ENCODE peak calls at places on chromosomes 2 and 18, in ten cellular contexts. One of them, this sample, is unnamed.

GRCh38 chr2:10084567-10084910 is 4.3 kb upstream of the CYS1 start:
- DNase-seq in GM12892: no peak
- DNase-seq in substantia nigra: no peak
- DNase-seq in MV-4-11: no peak
- DNase-seq in breast epithelium: no peak
- DNase-seq in sigmoid colon: no peak
- DNase-seq in T-cell: no peak
- DNase-seq in skeletal muscle cell: no peak
- DNase-seq in HAP-1: no peak
- DNase-seq in HCEC 1CT: no peak
- DNase-seq in this sample: no peak

GRCh38 chr2:222919841-222920609 is 59.2 kb downstream of the ACSL3 start:
- DNase-seq in sigmoid colon: no peak
- DNase-seq in substantia nigra: no peak
- DNase-seq in skeletal muscle cell: peak
- DNase-seq in HAP-1: no peak
- DNase-seq in MV-4-11: peak
- DNase-seq in T-cell: no peak
- DNase-seq in breast epithelium: no peak
- DNase-seq in GM12892: no peak
- DNase-seq in HCEC 1CT: peak
- DNase-seq in this sample: peak

GRCh38 chr18:75052475-75052874 is 156.5 kb downstream of the PTGR3 start:
- DNase-seq in breast epithelium: no peak
- DNase-seq in GM12892: no peak
- DNase-seq in MV-4-11: no peak
- DNase-seq in T-cell: no peak
- DNase-seq in skeletal muscle cell: no peak
- DNase-seq in sigmoid colon: no peak
- DNase-seq in HCEC 1CT: no peak
- DNase-seq in HAP-1: no peak
- DNase-seq in substantia nigra: no peak
- DNase-seq in this sample: no peak

GRCh38 chr18:8056723-8057122 is 489.6 kb downstream of the PTPRM start:
- DNase-seq in HAP-1: no peak
- DNase-seq in GM12892: no peak
- DNase-seq in skeletal muscle cell: no peak
- DNase-seq in MV-4-11: no peak
- DNase-seq in HCEC 1CT: no peak
- DNase-seq in sigmoid colon: no peak
- DNase-seq in breast epithelium: no peak
- DNase-seq in substantia nigra: no peak
- DNase-seq in T-cell: no peak
- DNase-seq in this sample: no peak

GRCh38 chr2:88054300-88055048 is 1.1 kb downstream of the KRCC1 start:
- DNase-seq in skeletal muscle cell: no peak
- DNase-seq in HAP-1: no peak
- DNase-seq in GM12892: no peak
- DNase-seq in HCEC 1CT: no peak
- DNase-seq in sigmoid colon: no peak
- DNase-seq in breast epithelium: no peak
- DNase-seq in substantia nigra: no peak
- DNase-seq in T-cell: no peak
- DNase-seq in MV-4-11: no peak
- DNase-seq in this sample: peak

GRCh38 chr2:208466133-208466919 is 59.7 kb downstream of the PTH2R start:
- DNase-seq in T-cell: no peak
- DNase-seq in substantia nigra: no peak
- DNase-seq in breast epithelium: no peak
- DNase-seq in GM12892: no peak
- DNase-seq in HCEC 1CT: peak
- DNase-seq in sigmoid colon: no peak
- DNase-seq in skeletal muscle cell: no peak
- DNase-seq in HAP-1: peak
- DNase-seq in MV-4-11: peak
- DNase-seq in this sample: peak

GRCh38 chr2:63055510-63056308 is 5.1 kb downstream of the OTX1 start:
- DNase-seq in substantia nigra: no peak
- DNase-seq in breast epithelium: no peak
- DNase-seq in sigmoid colon: peak
- DNase-seq in GM12892: no peak
- DNase-seq in MV-4-11: no peak
- DNase-seq in skeletal muscle cell: no peak
- DNase-seq in HCEC 1CT: no peak
- DNase-seq in HAP-1: no peak
- DNase-seq in T-cell: no peak
- DNase-seq in this sample: peak

GRCh38 chr2:190947139-190947538 is 66.5 kb downstream of the GLS start:
- DNase-seq in HCEC 1CT: no peak
- DNase-seq in sigmoid colon: no peak
- DNase-seq in T-cell: no peak
- DNase-seq in skeletal muscle cell: no peak
- DNase-seq in substantia nigra: no peak
- DNase-seq in MV-4-11: no peak
- DNase-seq in GM12892: no peak
- DNase-seq in breast epithelium: no peak
- DNase-seq in HAP-1: no peak
- DNase-seq in this sample: peak

GRCh38 chr2:143300531-143300930 is 171.3 kb downstream of the ARHGAP15 start:
- DNase-seq in T-cell: no peak
- DNase-seq in sigmoid colon: no peak
- DNase-seq in skeletal muscle cell: no peak
- DNase-seq in MV-4-11: peak
- DNase-seq in substantia nigra: no peak
- DNase-seq in HCEC 1CT: peak
- DNase-seq in GM12892: no peak
- DNase-seq in breast epithelium: no peak
- DNase-seq in HAP-1: no peak
- DNase-seq in this sample: peak

GRCh38 chr2:19538411-19538963 is 180.1 kb upstream of the OSR1 start:
- DNase-seq in T-cell: no peak
- DNase-seq in substantia nigra: no peak
- DNase-seq in skeletal muscle cell: peak
- DNase-seq in sigmoid colon: peak
- DNase-seq in HAP-1: no peak
- DNase-seq in GM12892: no peak
- DNase-seq in MV-4-11: peak
- DNase-seq in breast epithelium: peak
- DNase-seq in HCEC 1CT: peak
- DNase-seq in this sample: peak

GRCh38 chr2:134258684-134259408 is 5.0 kb downstream of the MGAT5 start:
- DNase-seq in HCEC 1CT: no peak
- DNase-seq in T-cell: peak
- DNase-seq in sigmoid colon: no peak
- DNase-seq in GM12892: no peak
- DNase-seq in HAP-1: no peak
- DNase-seq in substantia nigra: peak
- DNase-seq in skeletal muscle cell: no peak
- DNase-seq in MV-4-11: peak
- DNase-seq in breast epithelium: no peak
- DNase-seq in this sample: no peak

GRCh38 chr2:25274868-25275574 is 66.7 kb downstream of the DNMT3A start:
- DNase-seq in HCEC 1CT: no peak
- DNase-seq in GM12892: no peak
- DNase-seq in T-cell: peak
- DNase-seq in sigmoid colon: peak
- DNase-seq in HAP-1: no peak
- DNase-seq in skeletal muscle cell: no peak
- DNase-seq in substantia nigra: no peak
- DNase-seq in MV-4-11: peak
- DNase-seq in breast epithelium: no peak
- DNase-seq in this sample: peak

GRCh38 chr2:191217580-191217979 is 27.6 kb upstream of the MYO1B start:
- DNase-seq in T-cell: no peak
- DNase-seq in HCEC 1CT: peak
- DNase-seq in substantia nigra: no peak
- DNase-seq in GM12892: no peak
- DNase-seq in MV-4-11: no peak
- DNase-seq in breast epithelium: no peak
- DNase-seq in sigmoid colon: no peak
- DNase-seq in skeletal muscle cell: peak
- DNase-seq in HAP-1: no peak
- DNase-seq in this sample: peak

GRCh38 chr2:135279209-135279608 is 227.1 kb downstream of the RAB3GAP1 start:
- DNase-seq in HCEC 1CT: no peak
- DNase-seq in MV-4-11: peak
- DNase-seq in GM12892: no peak
- DNase-seq in T-cell: no peak
- DNase-seq in sigmoid colon: no peak
- DNase-seq in HAP-1: no peak
- DNase-seq in breast epithelium: no peak
- DNase-seq in substantia nigra: no peak
- DNase-seq in skeletal muscle cell: no peak
- DNase-seq in this sample: no peak

This sample was measured in iris pigment epithelial cell.